ENCODE peak calls at places on chromosomes 7 and 10, in six cellular contexts. One of them, this sample, is unnamed.

GRCh38 chr10:26438534-26439269 is 561 bp downstream of the APBB1IP start:
- DNase-seq in activated naive CD8-positive, alpha-beta T cell treated with anti-CD3 and anti-CD28 coated beads, Interleukin-2, amount 10 ng/mL, durations not matched to agents 7 days and 5 days: peak; percentile 77
- DNase-seq in NCI-H460: no peak
- DNase-seq in T-helper 9 cell: peak; percentile 52
- DNase-seq in posterior cingulate gyrus: no peak
- DNase-seq in stimulated activated CD4-positive, alpha-beta T cell treated with anti-CD3 and anti-CD28 coated beads, Interleukin-1b, Interleukin-23, amount 100 ng/mL, for 48 hours: peak; percentile 82
- DNase-seq in this sample: no peak

GRCh38 chr7:22002731-22003130 is 57.0 kb upstream of the CDCA7L start:
- DNase-seq in T-helper 9 cell: no peak
- DNase-seq in posterior cingulate gyrus: no peak
- DNase-seq in stimulated activated CD4-positive, alpha-beta T cell treated with anti-CD3 and anti-CD28 coated beads, Interleukin-1b, Interleukin-23, amount 100 ng/mL, for 48 hours: no peak
- DNase-seq in NCI-H460: no peak
- DNase-seq in activated naive CD8-positive, alpha-beta T cell treated with anti-CD3 and anti-CD28 coated beads, Interleukin-2, amount 10 ng/mL, durations not matched to agents 7 days and 5 days: no peak
- DNase-seq in this sample: no peak

GRCh38 chr10:102782698-102783540 is 39.2 kb downstream of the WBP1L start:
- DNase-seq in activated naive CD8-positive, alpha-beta T cell treated with anti-CD3 and anti-CD28 coated beads, Interleukin-2, amount 10 ng/mL, durations not matched to agents 7 days and 5 days: no peak
- DNase-seq in NCI-H460: peak; percentile 6
- DNase-seq in T-helper 9 cell: no peak
- DNase-seq in posterior cingulate gyrus: no peak
- DNase-seq in stimulated activated CD4-positive, alpha-beta T cell treated with anti-CD3 and anti-CD28 coated beads, Interleukin-1b, Interleukin-23, amount 100 ng/mL, for 48 hours: no peak
- DNase-seq in this sample: no peak

GRCh38 chr10:22250897-22251605 is 33.2 kb upstream of the EBLN1 start:
- DNase-seq in stimulated activated CD4-positive, alpha-beta T cell treated with anti-CD3 and anti-CD28 coated beads, Interleukin-1b, Interleukin-23, amount 100 ng/mL, for 48 hours: no peak
- DNase-seq in NCI-H460: no peak
- DNase-seq in T-helper 9 cell: no peak
- DNase-seq in activated naive CD8-positive, alpha-beta T cell treated with anti-CD3 and anti-CD28 coated beads, Interleukin-2, amount 10 ng/mL, durations not matched to agents 7 days and 5 days: no peak
- DNase-seq in posterior cingulate gyrus: no peak
- DNase-seq in this sample: no peak

GRCh38 chr10:51377932-51378206 is 303.6 kb downstream of the PRKG1 start:
- DNase-seq in stimulated activated CD4-positive, alpha-beta T cell treated with anti-CD3 and anti-CD28 coated beads, Interleukin-1b, Interleukin-23, amount 100 ng/mL, for 48 hours: no peak
- DNase-seq in activated naive CD8-positive, alpha-beta T cell treated with anti-CD3 and anti-CD28 coated beads, Interleukin-2, amount 10 ng/mL, durations not matched to agents 7 days and 5 days: no peak
- DNase-seq in NCI-H460: no peak
- DNase-seq in posterior cingulate gyrus: no peak
- DNase-seq in T-helper 9 cell: no peak
- DNase-seq in this sample: no peak

GRCh38 chr7:1694551-1694950 is 24.5 kb downstream of the ELFN1 start:
- DNase-seq in T-helper 9 cell: no peak
- DNase-seq in posterior cingulate gyrus: no peak
- DNase-seq in activated naive CD8-positive, alpha-beta T cell treated with anti-CD3 and anti-CD28 coated beads, Interleukin-2, amount 10 ng/mL, durations not matched to agents 7 days and 5 days: peak; percentile 19
- DNase-seq in stimulated activated CD4-positive, alpha-beta T cell treated with anti-CD3 and anti-CD28 coated beads, Interleukin-1b, Interleukin-23, amount 100 ng/mL, for 48 hours: no peak
- DNase-seq in NCI-H460: no peak
- DNase-seq in this sample: no peak

GRCh38 chr7:2726316-2727018 is 38.5 kb downstream of the AMZ1 start:
- DNase-seq in activated naive CD8-positive, alpha-beta T cell treated with anti-CD3 and anti-CD28 coated beads, Interleukin-2, amount 10 ng/mL, durations not matched to agents 7 days and 5 days: peak; percentile 20
- DNase-seq in T-helper 9 cell: no peak
- DNase-seq in posterior cingulate gyrus: no peak
- DNase-seq in stimulated activated CD4-positive, alpha-beta T cell treated with anti-CD3 and anti-CD28 coated beads, Interleukin-1b, Interleukin-23, amount 100 ng/mL, for 48 hours: no peak
- DNase-seq in NCI-H460: no peak
- DNase-seq in this sample: no peak

GRCh38 chr7:34168013-34168412 is 262.7 kb downstream of the BMPER start:
- DNase-seq in T-helper 9 cell: no peak
- DNase-seq in NCI-H460: no peak
- DNase-seq in posterior cingulate gyrus: no peak
- DNase-seq in stimulated activated CD4-positive, alpha-beta T cell treated with anti-CD3 and anti-CD28 coated beads, Interleukin-1b, Interleukin-23, amount 100 ng/mL, for 48 hours: no peak
- DNase-seq in activated naive CD8-positive, alpha-beta T cell treated with anti-CD3 and anti-CD28 coated beads, Interleukin-2, amount 10 ng/mL, durations not matched to agents 7 days and 5 days: no peak
- DNase-seq in this sample: no peak

GRCh38 chr7:101442426-101443070 is 79.9 kb downstream of the COL26A1 start:
- DNase-seq in stimulated activated CD4-positive, alpha-beta T cell treated with anti-CD3 and anti-CD28 coated beads, Interleukin-1b, Interleukin-23, amount 100 ng/mL, for 48 hours: no peak
- DNase-seq in activated naive CD8-positive, alpha-beta T cell treated with anti-CD3 and anti-CD28 coated beads, Interleukin-2, amount 10 ng/mL, durations not matched to agents 7 days and 5 days: no peak
- DNase-seq in T-helper 9 cell: no peak
- DNase-seq in posterior cingulate gyrus: no peak
- DNase-seq in NCI-H460: no peak
- DNase-seq in this sample: no peak

GRCh38 chr10:70461397-70462348 is 16.9 kb upstream of the PALD1 start:
- DNase-seq in T-helper 9 cell: peak; percentile 29
- DNase-seq in posterior cingulate gyrus: peak; percentile 62
- DNase-seq in stimulated activated CD4-positive, alpha-beta T cell treated with anti-CD3 and anti-CD28 coated beads, Interleukin-1b, Interleukin-23, amount 100 ng/mL, for 48 hours: peak; percentile 37
- DNase-seq in activated naive CD8-positive, alpha-beta T cell treated with anti-CD3 and anti-CD28 coated beads, Interleukin-2, amount 10 ng/mL, durations not matched to agents 7 days and 5 days: peak; percentile 60
- DNase-seq in NCI-H460: peak; percentile 61
- DNase-seq in this sample: peak; percentile 12

GRCh38 chr7:88919484-88920131 is 124.1 kb upstream of the TEX47 start:
- DNase-seq in stimulated activated CD4-positive, alpha-beta T cell treated with anti-CD3 and anti-CD28 coated beads, Interleukin-1b, Interleukin-23, amount 100 ng/mL, for 48 hours: no peak
- DNase-seq in posterior cingulate gyrus: no peak
- DNase-seq in activated naive CD8-positive, alpha-beta T cell treated with anti-CD3 and anti-CD28 coated beads, Interleukin-2, amount 10 ng/mL, durations not matched to agents 7 days and 5 days: no peak
- DNase-seq in NCI-H460: no peak
- DNase-seq in T-helper 9 cell: no peak
- DNase-seq in this sample: no peak

GRCh38 chr7:123749537-123749857 is 694 bp upstream of the WASL start:
- DNase-seq in NCI-H460: peak; percentile 80
- DNase-seq in T-helper 9 cell: no peak
- DNase-seq in activated naive CD8-positive, alpha-beta T cell treated with anti-CD3 and anti-CD28 coated beads, Interleukin-2, amount 10 ng/mL, durations not matched to agents 7 days and 5 days: no peak
- DNase-seq in posterior cingulate gyrus: no peak
- DNase-seq in stimulated activated CD4-positive, alpha-beta T cell treated with anti-CD3 and anti-CD28 coated beads, Interleukin-1b, Interleukin-23, amount 100 ng/mL, for 48 hours: peak; percentile 44
- DNase-seq in this sample: peak; percentile 85

GRCh38 chr10:111835562-111835961 is 348.0 kb downstream of the GPAM start:
- DNase-seq in posterior cingulate gyrus: no peak
- DNase-seq in T-helper 9 cell: no peak
- DNase-seq in NCI-H460: no peak
- DNase-seq in stimulated activated CD4-positive, alpha-beta T cell treated with anti-CD3 and anti-CD28 coated beads, Interleukin-1b, Interleukin-23, amount 100 ng/mL, for 48 hours: no peak
- DNase-seq in activated naive CD8-positive, alpha-beta T cell treated with anti-CD3 and anti-CD28 coated beads, Interleukin-2, amount 10 ng/mL, durations not matched to agents 7 days and 5 days: no peak
- DNase-seq in this sample: no peak

GRCh38 chr10:23095966-23096813 is 811 bp downstream of the MSRB2 start:
- DNase-seq in T-helper 9 cell: peak; percentile 6
- DNase-seq in posterior cingulate gyrus: peak; percentile 17
- DNase-seq in activated naive CD8-positive, alpha-beta T cell treated with anti-CD3 and anti-CD28 coated beads, Interleukin-2, amount 10 ng/mL, durations not matched to agents 7 days and 5 days: peak; percentile 55
- DNase-seq in NCI-H460: no peak
- DNase-seq in stimulated activated CD4-positive, alpha-beta T cell treated with anti-CD3 and anti-CD28 coated beads, Interleukin-1b, Interleukin-23, amount 100 ng/mL, for 48 hours: peak; percentile 16
- DNase-seq in this sample: no peak

GRCh38 chr7:21167942-21168341 is 259.9 kb upstream of the SP4 start:
- DNase-seq in stimulated activated CD4-positive, alpha-beta T cell treated with anti-CD3 and anti-CD28 coated beads, Interleukin-1b, Interleukin-23, amount 100 ng/mL, for 48 hours: no peak
- DNase-seq in activated naive CD8-positive, alpha-beta T cell treated with anti-CD3 and anti-CD28 coated beads, Interleukin-2, amount 10 ng/mL, durations not matched to agents 7 days and 5 days: no peak
- DNase-seq in T-helper 9 cell: no peak
- DNase-seq in posterior cingulate gyrus: no peak
- DNase-seq in NCI-H460: no peak
- DNase-seq in this sample: no peak

GRCh38 chr7:93574646-93575554 is at the start of gene CALCR:
- DNase-seq in stimulated activated CD4-positive, alpha-beta T cell treated with anti-CD3 and anti-CD28 coated beads, Interleukin-1b, Interleukin-23, amount 100 ng/mL, for 48 hours: no peak
- DNase-seq in posterior cingulate gyrus: no peak
- DNase-seq in activated naive CD8-positive, alpha-beta T cell treated with anti-CD3 and anti-CD28 coated beads, Interleukin-2, amount 10 ng/mL, durations not matched to agents 7 days and 5 days: no peak
- DNase-seq in T-helper 9 cell: no peak
- DNase-seq in NCI-H460: no peak
- DNase-seq in this sample: no peak

GRCh38 chr10:15715619-15716227 is 4.0 kb downstream of the ITGA8 start:
- DNase-seq in T-helper 9 cell: no peak
- DNase-seq in NCI-H460: peak; percentile 3
- DNase-seq in posterior cingulate gyrus: no peak
- DNase-seq in stimulated activated CD4-positive, alpha-beta T cell treated with anti-CD3 and anti-CD28 coated beads, Interleukin-1b, Interleukin-23, amount 100 ng/mL, for 48 hours: no peak
- DNase-seq in activated naive CD8-positive, alpha-beta T cell treated with anti-CD3 and anti-CD28 coated beads, Interleukin-2, amount 10 ng/mL, durations not matched to agents 7 days and 5 days: no peak
- DNase-seq in this sample: no peak

GRCh38 chr10:125967533-125967932 is 71.2 kb downstream of the FANK1 start:
- DNase-seq in activated naive CD8-positive, alpha-beta T cell treated with anti-CD3 and anti-CD28 coated beads, Interleukin-2, amount 10 ng/mL, durations not matched to agents 7 days and 5 days: no peak
- DNase-seq in stimulated activated CD4-positive, alpha-beta T cell treated with anti-CD3 and anti-CD28 coated beads, Interleukin-1b, Interleukin-23, amount 100 ng/mL, for 48 hours: no peak
- DNase-seq in T-helper 9 cell: no peak
- DNase-seq in posterior cingulate gyrus: no peak
- DNase-seq in NCI-H460: no peak
- DNase-seq in this sample: no peak

GRCh38 chr7:112193915-112194502 is 12.2 kb downstream of the DOCK4 start:
- DNase-seq in NCI-H460: no peak
- DNase-seq in stimulated activated CD4-positive, alpha-beta T cell treated with anti-CD3 and anti-CD28 coated beads, Interleukin-1b, Interleukin-23, amount 100 ng/mL, for 48 hours: no peak
- DNase-seq in T-helper 9 cell: no peak
- DNase-seq in activated naive CD8-positive, alpha-beta T cell treated with anti-CD3 and anti-CD28 coated beads, Interleukin-2, amount 10 ng/mL, durations not matched to agents 7 days and 5 days: no peak
- DNase-seq in posterior cingulate gyrus: no peak
- DNase-seq in this sample: no peak

GRCh38 chr7:130150587-130150986 is 54.6 kb downstream of the TMEM209 start:
- DNase-seq in T-helper 9 cell: no peak
- DNase-seq in posterior cingulate gyrus: no peak
- DNase-seq in activated naive CD8-positive, alpha-beta T cell treated with anti-CD3 and anti-CD28 coated beads, Interleukin-2, amount 10 ng/mL, durations not matched to agents 7 days and 5 days: no peak
- DNase-seq in stimulated activated CD4-positive, alpha-beta T cell treated with anti-CD3 and anti-CD28 coated beads, Interleukin-1b, Interleukin-23, amount 100 ng/mL, for 48 hours: no peak
- DNase-seq in NCI-H460: no peak
- DNase-seq in this sample: no peak

GRCh38 chr10:121597504-121598241 is 571 bp downstream of the FGFR2 start:
- DNase-seq in T-helper 9 cell: no peak
- DNase-seq in stimulated activated CD4-positive, alpha-beta T cell treated with anti-CD3 and anti-CD28 coated beads, Interleukin-1b, Interleukin-23, amount 100 ng/mL, for 48 hours: no peak
- DNase-seq in activated naive CD8-positive, alpha-beta T cell treated with anti-CD3 and anti-CD28 coated beads, Interleukin-2, amount 10 ng/mL, durations not matched to agents 7 days and 5 days: peak; percentile 35
- DNase-seq in NCI-H460: no peak
- DNase-seq in posterior cingulate gyrus: no peak
- DNase-seq in this sample: no peak

GRCh38 chr7:108613147-108613948 is 43.7 kb downstream of the DNAJB9 start:
- DNase-seq in NCI-H460: peak; percentile 61
- DNase-seq in T-helper 9 cell: no peak
- DNase-seq in activated naive CD8-positive, alpha-beta T cell treated with anti-CD3 and anti-CD28 coated beads, Interleukin-2, amount 10 ng/mL, durations not matched to agents 7 days and 5 days: no peak
- DNase-seq in posterior cingulate gyrus: no peak
- DNase-seq in stimulated activated CD4-positive, alpha-beta T cell treated with anti-CD3 and anti-CD28 coated beads, Interleukin-1b, Interleukin-23, amount 100 ng/mL, for 48 hours: no peak
- DNase-seq in this sample: peak; percentile 71

GRCh38 chr10:69065406-69066361 is 22.2 kb upstream of the SRGN start:
- DNase-seq in NCI-H460: no peak
- DNase-seq in posterior cingulate gyrus: no peak
- DNase-seq in activated naive CD8-positive, alpha-beta T cell treated with anti-CD3 and anti-CD28 coated beads, Interleukin-2, amount 10 ng/mL, durations not matched to agents 7 days and 5 days: no peak
- DNase-seq in stimulated activated CD4-positive, alpha-beta T cell treated with anti-CD3 and anti-CD28 coated beads, Interleukin-1b, Interleukin-23, amount 100 ng/mL, for 48 hours: peak; percentile 42
- DNase-seq in T-helper 9 cell: no peak
- DNase-seq in this sample: no peak

GRCh38 chr10:30002438-30003266 is 56.7 kb downstream of the JCAD start:
- DNase-seq in activated naive CD8-positive, alpha-beta T cell treated with anti-CD3 and anti-CD28 coated beads, Interleukin-2, amount 10 ng/mL, durations not matched to agents 7 days and 5 days: peak; percentile 67
- DNase-seq in T-helper 9 cell: peak; percentile 32
- DNase-seq in stimulated activated CD4-positive, alpha-beta T cell treated with anti-CD3 and anti-CD28 coated beads, Interleukin-1b, Interleukin-23, amount 100 ng/mL, for 48 hours: peak; percentile 62
- DNase-seq in posterior cingulate gyrus: peak; percentile 63
- DNase-seq in NCI-H460: peak; percentile 62
- DNase-seq in this sample: no peak

GRCh38 chr10:132383026-132383565 is 13.9 kb upstream of the PWWP2B start:
- DNase-seq in NCI-H460: no peak
- DNase-seq in activated naive CD8-positive, alpha-beta T cell treated with anti-CD3 and anti-CD28 coated beads, Interleukin-2, amount 10 ng/mL, durations not matched to agents 7 days and 5 days: peak; percentile 19
- DNase-seq in T-helper 9 cell: no peak
- DNase-seq in posterior cingulate gyrus: no peak
- DNase-seq in stimulated activated CD4-positive, alpha-beta T cell treated with anti-CD3 and anti-CD28 coated beads, Interleukin-1b, Interleukin-23, amount 100 ng/mL, for 48 hours: no peak
- DNase-seq in this sample: no peak

GRCh38 chr10:62082729-62083412 is 181.4 kb downstream of the ARID5B start:
- DNase-seq in stimulated activated CD4-positive, alpha-beta T cell treated with anti-CD3 and anti-CD28 coated beads, Interleukin-1b, Interleukin-23, amount 100 ng/mL, for 48 hours: peak; percentile 48
- DNase-seq in NCI-H460: no peak
- DNase-seq in activated naive CD8-positive, alpha-beta T cell treated with anti-CD3 and anti-CD28 coated beads, Interleukin-2, amount 10 ng/mL, durations not matched to agents 7 days and 5 days: no peak
- DNase-seq in posterior cingulate gyrus: no peak
- DNase-seq in T-helper 9 cell: no peak
- DNase-seq in this sample: no peak

GRCh38 chr10:111037868-111038267 is 39.0 kb upstream of the ADRA2A start:
- DNase-seq in activated naive CD8-positive, alpha-beta T cell treated with anti-CD3 and anti-CD28 coated beads, Interleukin-2, amount 10 ng/mL, durations not matched to agents 7 days and 5 days: no peak
- DNase-seq in stimulated activated CD4-positive, alpha-beta T cell treated with anti-CD3 and anti-CD28 coated beads, Interleukin-1b, Interleukin-23, amount 100 ng/mL, for 48 hours: no peak
- DNase-seq in T-helper 9 cell: no peak
- DNase-seq in posterior cingulate gyrus: no peak
- DNase-seq in NCI-H460: no peak
- DNase-seq in this sample: no peak

GRCh38 chr7:2701406-2701805 is 13.4 kb downstream of the AMZ1 start:
- DNase-seq in stimulated activated CD4-positive, alpha-beta T cell treated with anti-CD3 and anti-CD28 coated beads, Interleukin-1b, Interleukin-23, amount 100 ng/mL, for 48 hours: no peak
- DNase-seq in posterior cingulate gyrus: no peak
- DNase-seq in NCI-H460: no peak
- DNase-seq in T-helper 9 cell: no peak
- DNase-seq in activated naive CD8-positive, alpha-beta T cell treated with anti-CD3 and anti-CD28 coated beads, Interleukin-2, amount 10 ng/mL, durations not matched to agents 7 days and 5 days: no peak
- DNase-seq in this sample: no peak

GRCh38 chr7:26688388-26688787 is 176.0 kb downstream of the SKAP2 start:
- DNase-seq in stimulated activated CD4-positive, alpha-beta T cell treated with anti-CD3 and anti-CD28 coated beads, Interleukin-1b, Interleukin-23, amount 100 ng/mL, for 48 hours: no peak
- DNase-seq in T-helper 9 cell: no peak
- DNase-seq in posterior cingulate gyrus: no peak
- DNase-seq in NCI-H460: no peak
- DNase-seq in activated naive CD8-positive, alpha-beta T cell treated with anti-CD3 and anti-CD28 coated beads, Interleukin-2, amount 10 ng/mL, durations not matched to agents 7 days and 5 days: no peak
- DNase-seq in this sample: no peak

GRCh38 chr7:53111061-53111460 is 75.6 kb downstream of the POM121L12 start:
- DNase-seq in activated naive CD8-positive, alpha-beta T cell treated with anti-CD3 and anti-CD28 coated beads, Interleukin-2, amount 10 ng/mL, durations not matched to agents 7 days and 5 days: no peak
- DNase-seq in T-helper 9 cell: no peak
- DNase-seq in NCI-H460: no peak
- DNase-seq in posterior cingulate gyrus: no peak
- DNase-seq in stimulated activated CD4-positive, alpha-beta T cell treated with anti-CD3 and anti-CD28 coated beads, Interleukin-1b, Interleukin-23, amount 100 ng/mL, for 48 hours: no peak
- DNase-seq in this sample: no peak

GRCh38 chr7:774161-775109 is 47.4 kb upstream of the PRKAR1B start:
- DNase-seq in T-helper 9 cell: peak; percentile 68
- DNase-seq in posterior cingulate gyrus: peak; percentile 70
- DNase-seq in NCI-H460: peak; percentile 42
- DNase-seq in activated naive CD8-positive, alpha-beta T cell treated with anti-CD3 and anti-CD28 coated beads, Interleukin-2, amount 10 ng/mL, durations not matched to agents 7 days and 5 days: peak; percentile 77
- DNase-seq in stimulated activated CD4-positive, alpha-beta T cell treated with anti-CD3 and anti-CD28 coated beads, Interleukin-1b, Interleukin-23, amount 100 ng/mL, for 48 hours: peak; percentile 67
- DNase-seq in this sample: no peak

GRCh38 chr7:27144799-27145166 is 1.3 kb upstream of the HOXA5 start:
- DNase-seq in T-helper 9 cell: no peak
- DNase-seq in stimulated activated CD4-positive, alpha-beta T cell treated with anti-CD3 and anti-CD28 coated beads, Interleukin-1b, Interleukin-23, amount 100 ng/mL, for 48 hours: no peak
- DNase-seq in posterior cingulate gyrus: no peak
- DNase-seq in activated naive CD8-positive, alpha-beta T cell treated with anti-CD3 and anti-CD28 coated beads, Interleukin-2, amount 10 ng/mL, durations not matched to agents 7 days and 5 days: no peak
- DNase-seq in NCI-H460: no peak
- DNase-seq in this sample: no peak

This sample was measured in DMS 273 treated with DMSO at 0.1 percent for 48 hours.